ENCODE peak calls at places on chromosomes 12 and 14, in nine cellular contexts. F is A549, B is HCT116, K is GM12878, N is GM23338, Z is K562, J is SK-N-SH, A is HepG2, R is HL-60. X is an unnamed sample.

GRCh38 chr14:91897121-91897701 is 29.9 kb upstream of the TC2N start:
- DNase-seq in F (peak), B (no peak), K (no peak), N (peak), Z (no peak), J (no peak), A (no peak), R (no peak), X (no peak)

GRCh38 chr12:109783965-109784244 is 49.3 kb downstream of the TRPV4 start:
- DNase-seq in F (no peak), B (no peak), K (no peak), N (no peak), Z (no peak), J (no peak), A (no peak), R (no peak), X (no peak)

GRCh38 chr12:104458645-104459555 is 2.2 kb downstream of the CHST11 start:
- DNase-seq in F (no peak), B (no peak), K (no peak), N (peak), Z (no peak), J (peak), A (no peak), R (peak), X (no peak)

GRCh38 chr12:121990692-121991603 is 30.7 kb upstream of the BCL7A start:
- DNase-seq in F (peak), B (no peak), K (peak), N (no peak), Z (no peak), J (no peak), A (no peak), R (no peak), X (no peak)

GRCh38 chr14:50529288-50530179 is 2.8 kb downstream of the MAP4K5 start:
- DNase-seq in F (no peak), B (no peak), K (no peak), N (no peak), Z (peak), J (no peak), A (no peak), R (no peak), X (no peak)

GRCh38 chr12:25854991-25855390 is 103.5 kb upstream of the RASSF8 start:
- DNase-seq in F (no peak), B (no peak), K (no peak), N (no peak), Z (no peak), J (no peak), A (no peak), R (no peak), X (no peak)

GRCh38 chr12:43338848-43339526 is 213.0 kb downstream of the ADAMTS20 start:
- DNase-seq in F (peak), B (peak), K (peak), N (peak), Z (peak), J (peak), A (peak), R (peak), X (no peak)

GRCh38 chr12:111224196-111225066 is 144.5 kb downstream of the PHETA1 start:
- DNase-seq in F (no peak), B (no peak), K (no peak), N (no peak), Z (no peak), J (peak), A (no peak), R (peak), X (no peak)

GRCh38 chr14:69105326-69105725 is 47.6 kb downstream of the DCAF5 start:
- DNase-seq in F (no peak), B (peak), K (no peak), N (no peak), Z (no peak), J (no peak), A (no peak), R (no peak), X (no peak)

GRCh38 chr12:53042607-53043454 is 7.0 kb upstream of the TNS2 start:
- DNase-seq in F (no peak), B (no peak), K (no peak), N (peak), Z (no peak), J (peak), A (peak), R (no peak), X (no peak)

GRCh38 chr12:94644141-94644575 is 6.2 kb downstream of the TMCC3 start:
- DNase-seq in F (no peak), B (no peak), K (peak), N (no peak), Z (no peak), J (no peak), A (no peak), R (peak), X (peak)

GRCh38 chr14:104264495-104265265 is 126.3 kb downstream of the KIF26A start:
- DNase-seq in F (no peak), B (no peak), K (no peak), N (no peak), Z (no peak), J (no peak), A (no peak), R (no peak), X (no peak)

GRCh38 chr12:113040722-113041168 is 15.8 kb upstream of the DTX1 start:
- DNase-seq in F (peak), B (peak), K (no peak), N (no peak), Z (no peak), J (no peak), A (peak), R (peak), X (no peak)

GRCh38 chr12:22858849-22859569 is 234.0 kb downstream of the ETNK1 start:
- DNase-seq in F (no peak), B (no peak), K (no peak), N (no peak), Z (no peak), J (no peak), A (no peak), R (no peak), X (no peak)

DNA sequence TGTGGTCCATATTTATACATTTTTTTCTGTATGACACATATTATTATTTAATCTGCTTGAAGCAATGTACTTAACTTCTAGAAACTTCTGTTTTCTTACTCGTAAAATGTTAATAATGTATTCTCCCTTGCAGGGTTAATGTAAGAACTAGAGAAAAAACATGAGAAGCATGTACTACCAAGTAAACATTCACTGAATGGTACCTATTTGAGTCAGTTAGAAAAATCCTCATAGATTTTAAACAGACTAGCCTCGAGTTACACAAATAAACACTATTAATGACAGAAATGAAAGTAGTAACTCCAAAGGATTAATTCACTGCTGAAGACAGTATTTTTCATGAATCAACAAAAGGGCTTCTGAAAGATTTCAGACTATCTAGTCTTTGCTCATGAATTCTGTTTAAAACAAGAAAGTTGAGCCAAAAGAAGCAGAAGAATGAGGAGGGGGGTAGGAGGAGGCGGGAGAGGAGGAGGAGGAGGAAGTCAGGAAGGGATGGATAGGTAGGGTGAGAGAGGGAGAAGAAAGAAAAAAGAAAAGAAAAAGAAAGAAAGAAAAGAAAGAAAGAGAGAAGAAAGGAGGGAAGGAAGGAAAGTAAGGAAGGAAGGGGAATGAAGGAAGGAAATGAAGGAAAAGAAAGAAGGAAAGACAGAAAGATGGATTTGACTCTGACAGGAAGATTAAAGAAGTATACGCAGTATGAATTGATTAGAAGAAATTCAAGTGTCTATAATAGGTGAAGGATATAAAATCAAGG is 68.2 kb upstream of the CCDC91 start:
- DNase-seq in F (no peak), B (no peak), K (no peak), N (no peak), Z (no peak), J (no peak), A (no peak), R (no peak), X (no peak)
- H3K4me3 ChIP-seq in F (no peak), B (no peak), K (no peak), N (no peak), Z (no peak), J (no peak), A (no peak), R (no peak), X (no peak)

GRCh38 chr14:24851837-24852236 is 198.1 kb downstream of the STXBP6 start:
- DNase-seq in F (no peak), B (no peak), K (no peak), N (no peak), Z (no peak), J (no peak), A (no peak), R (no peak), X (no peak)

GRCh38 chr14:24853446-24853845 is 196.5 kb downstream of the STXBP6 start:
- DNase-seq in F (no peak), B (no peak), K (no peak), N (no peak), Z (no peak), J (no peak), A (no peak), R (no peak), X (no peak)

GRCh38 chr14:24851406-24851805 is 198.5 kb downstream of the STXBP6 start:
- DNase-seq in F (no peak), B (no peak), K (no peak), N (no peak), Z (no peak), J (no peak), A (no peak), R (no peak), X (no peak)

GRCh38 chr14:24849471-24849870 is 200.5 kb downstream of the STXBP6 start:
- DNase-seq in F (no peak), B (no peak), K (no peak), N (no peak), Z (no peak), J (no peak), A (no peak), R (no peak), X (no peak)

DNA sequence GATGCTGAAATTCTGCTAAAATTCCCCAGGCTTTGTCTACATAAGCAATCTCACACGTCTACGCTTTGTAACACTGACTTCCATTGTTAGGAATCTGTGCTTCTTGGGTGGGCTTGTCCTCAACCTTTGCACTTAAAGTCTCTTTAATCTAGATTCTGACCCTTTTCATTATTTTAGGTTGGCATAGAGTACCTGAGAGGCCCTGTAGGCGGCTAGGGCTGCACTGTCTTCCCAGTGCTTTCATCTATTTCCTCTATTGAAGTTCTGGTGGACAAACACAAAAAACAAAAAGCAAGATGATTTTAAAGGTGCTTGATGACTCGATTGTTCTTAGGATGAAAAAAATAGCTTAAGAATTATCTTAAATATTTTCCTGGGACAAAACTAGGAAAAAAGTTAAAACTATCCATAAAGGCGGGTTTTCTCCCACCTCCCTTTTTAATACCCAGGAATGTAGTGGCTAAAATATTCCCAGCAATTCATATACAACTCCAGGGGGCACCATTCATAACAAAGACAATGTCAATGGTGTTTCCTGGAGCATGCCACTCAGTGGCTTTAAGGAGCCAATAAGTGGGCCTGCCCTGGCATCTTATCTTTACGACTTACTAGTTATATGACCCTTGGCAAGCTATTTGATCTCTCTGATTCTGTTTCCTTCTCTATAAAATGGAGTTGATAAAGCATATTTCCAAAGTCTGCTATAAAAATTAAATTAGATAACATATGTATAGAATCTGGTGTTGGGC is 197.5 kb downstream of the STXBP6 start:
- DNase-seq in F (no peak), B (no peak), K (no peak), N (peak), Z (no peak), J (no peak), A (no peak), R (no peak), X (no peak)
- TF ChIP-seq REST in F (no peak), B (no peak), K (no peak), N (no peak), Z (no peak), J (no peak), A (no peak), R (no peak), X (no peak)

GRCh38 chr12:57476993-57477709 is 2.5 kb downstream of the ARHGAP9 start:
- DNase-seq in F (no peak), B (no peak), K (no peak), N (no peak), Z (no peak), J (no peak), A (no peak), R (no peak), X (no peak)
- H3K4me3 ChIP-seq in F (no peak), B (no peak), K (peak), N (peak), Z (no peak), J (no peak), A (no peak), R (peak), X (no peak)

DNA sequence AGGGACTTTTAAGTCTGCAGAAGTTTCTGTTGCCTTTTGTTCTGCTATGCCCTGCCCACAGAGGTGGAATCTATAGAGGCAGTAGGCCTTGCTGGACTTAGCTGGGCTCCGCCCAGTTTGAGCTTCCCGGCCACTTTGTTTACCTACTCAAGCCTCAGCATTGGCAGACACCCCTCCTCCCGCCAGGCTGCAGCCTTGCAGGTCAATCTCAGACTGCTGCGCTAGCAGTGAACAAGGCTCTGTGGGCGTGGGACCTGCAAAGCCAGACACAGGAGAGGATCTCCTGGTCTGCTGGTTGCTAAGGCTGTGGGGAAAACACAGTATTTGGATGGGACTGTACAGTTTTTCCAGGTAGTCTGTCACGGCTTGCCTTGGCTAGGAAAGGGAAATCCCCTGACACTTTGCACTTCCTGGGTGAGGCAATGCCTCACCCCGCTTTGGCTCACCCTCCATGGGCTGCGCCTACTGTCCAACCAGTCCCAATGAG is 43.7 kb downstream of the CCDC59 start:
- DNase-seq in F (peak), B (no peak), K (no peak), N (peak), Z (no peak), J (no peak), A (peak), R (no peak), X (no peak)
- TF ChIP-seq REST in F (no peak), B (no peak), K (no peak), N (no peak), Z (no peak), J (no peak), A (no peak), R (no peak), X (no peak)

DNA sequence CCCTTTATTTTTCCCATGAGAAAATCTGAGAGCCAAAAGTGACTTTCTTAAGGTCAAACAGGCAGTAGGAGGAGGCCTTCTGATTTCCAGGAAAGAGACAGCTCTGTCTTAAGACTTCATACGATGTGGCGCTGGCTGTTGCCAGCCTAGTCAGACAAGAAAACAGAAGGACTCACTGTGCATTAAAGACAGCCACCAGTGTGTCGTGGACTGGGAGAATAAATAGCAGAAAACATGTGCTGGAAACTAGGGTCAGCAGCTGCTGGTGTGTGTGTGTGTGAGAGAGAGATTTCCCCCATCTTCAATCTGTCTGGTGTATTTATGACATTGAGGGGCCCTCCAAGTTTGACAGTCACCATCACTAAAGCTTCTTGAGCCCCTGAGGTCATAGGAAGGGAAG is 708.6 kb upstream of the TMEM132C start:
- DNase-seq in F (no peak), B (no peak), K (no peak), N (no peak), Z (no peak), J (no peak), A (no peak), R (no peak), X (no peak)
- H3K4me3 ChIP-seq in F (no peak), B (no peak), K (no peak), N (no peak), Z (no peak), J (no peak), A (no peak), R (no peak), X (no peak)

DNA sequence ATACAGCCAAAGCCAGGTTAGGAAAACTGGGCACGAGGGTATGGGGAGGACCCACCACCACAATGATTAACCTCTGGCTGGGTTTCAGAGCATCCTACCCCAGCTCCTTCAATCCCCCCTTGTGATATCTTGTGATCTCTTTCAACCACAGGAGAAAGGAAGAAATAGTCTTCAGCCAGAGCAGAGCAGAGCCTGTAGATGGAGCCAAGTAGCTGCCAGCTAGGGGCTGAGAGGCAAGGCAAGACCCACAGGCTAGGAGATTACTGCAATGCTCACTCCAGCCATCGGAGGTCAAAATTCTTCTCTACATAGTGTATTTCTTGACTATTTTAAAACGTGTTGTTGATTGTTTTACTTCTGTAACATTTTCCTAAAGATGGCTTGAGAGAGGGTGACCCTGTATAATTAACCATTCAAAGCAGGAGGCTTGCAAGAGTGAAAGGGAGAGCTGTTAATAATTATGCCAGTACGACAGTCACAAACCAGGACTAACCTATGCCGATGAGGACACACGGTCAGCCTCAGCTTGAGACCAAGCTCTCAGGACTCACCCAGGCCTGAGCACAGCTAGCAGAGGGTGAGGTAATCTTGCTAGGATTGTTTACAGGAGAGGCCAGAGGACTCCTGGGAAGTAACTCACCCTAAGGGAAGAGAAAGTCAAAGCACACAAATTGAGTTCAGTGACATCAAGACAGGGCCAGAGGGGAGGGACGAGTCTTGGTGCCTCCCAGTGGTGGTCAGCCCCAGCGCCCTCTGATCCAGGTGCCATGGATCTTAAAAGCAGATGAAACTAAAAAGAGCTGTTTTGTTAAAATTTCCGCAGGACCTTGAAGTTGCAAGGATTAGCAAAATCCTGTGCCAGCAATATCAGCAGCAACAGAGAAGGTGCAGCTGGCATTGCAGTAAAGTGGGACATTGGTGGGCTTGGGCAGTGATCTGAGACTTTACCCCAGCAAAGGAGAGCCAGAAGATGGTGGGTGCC is 29.8 kb upstream of the CDKN3 start:
- DNase-seq in F (peak), B (peak), K (no peak), N (peak), Z (peak), J (peak), A (peak), R (peak), X (peak)
- TF ChIP-seq REST in F (no peak), B (no peak), K (no peak), N (no peak), Z (no peak), J (no peak), A (no peak), R (no peak), X (no peak)

X was measured in Panc1.